ENCODE peak calls at places on chromosome 20, in seven cellular contexts. F is activated naive CD4-positive, alpha-beta T cell; I is GM04504; R is NCI-H524 treated with DMSO at 0.1 percent for 48 hours; X is activated CD4-positive, CD25-positive, alpha-beta regulatory T cell; Y is cardiac fibroblast; W is CD8-positive, alpha-beta memory T cell. C is an unnamed sample.

GRCh38 chr20:5511505-5511904 is 194.8 kb upstream of the PROKR2 start:
- DNase-seq in X (no peak), I (no peak), W (no peak), R (no peak), F (no peak), Y (no peak), C (no peak)

GRCh38 chr20:38764563-38765355 is 16.5 kb downstream of the ACTR5 start:
- DNase-seq in X (no peak), I (peak), F (peak), Y (peak), W (no peak), R (no peak), C (no peak)

GRCh38 chr20:57501461-57502330 is 23.2 kb downstream of the CTCFL start:
- DNase-seq in Y (peak), X (no peak), I (no peak), W (no peak), F (no peak), R (no peak), C (no peak)

GRCh38 chr20:64198347-64198746 is 34.1 kb downstream of the MYT1 start:
- DNase-seq in Y (no peak), W (no peak), I (no peak), X (no peak), F (no peak), R (no peak), C (no peak)

GRCh38 chr20:3082955-3083952 is 1.3 kb downstream of the AVP start:
- DNase-seq in W (no peak), X (no peak), R (no peak), Y (no peak), F (no peak), I (no peak), C (no peak)

GRCh38 chr20:21139881-21140566 is 14.1 kb downstream of the KIZ start:
- DNase-seq in F (no peak), Y (no peak), X (no peak), R (no peak), I (no peak), W (no peak), C (no peak)

GRCh38 chr20:24950128-24950835 is 1.2 kb downstream of the CST7 start:
- DNase-seq in F (no peak), Y (no peak), W (no peak), X (no peak), I (no peak), R (no peak), C (no peak)

GRCh38 chr20:24863356-24863755 is 85.7 kb upstream of the CST7 start:
- DNase-seq in R (no peak), X (no peak), W (no peak), I (no peak), Y (peak), F (no peak), C (no peak)

GRCh38 chr20:12882832-12883506 is 125.8 kb upstream of the SPTLC3 start:
- DNase-seq in X (no peak), I (no peak), R (no peak), F (no peak), W (no peak), Y (peak), C (no peak)

GRCh38 chr20:44909872-44910689 is at the start of gene PABPC1L:
- DNase-seq in W (peak), F (peak), R (no peak), X (peak), I (no peak), Y (peak), C (peak)

GRCh38 chr20:13857304-13857703 is 72.5 kb downstream of the NDUFAF5 start:
- DNase-seq in X (no peak), W (no peak), Y (no peak), I (no peak), F (no peak), R (no peak), C (no peak)

GRCh38 chr20:11740975-11741374 is 176.7 kb upstream of the BTBD3 start:
- DNase-seq in Y (no peak), R (no peak), F (no peak), I (no peak), X (no peak), W (no peak), C (no peak)

GRCh38 chr20:61631770-61632169 is 379.7 kb downstream of the CDH4 start:
- DNase-seq in R (no peak), W (no peak), Y (no peak), I (no peak), X (no peak), F (no peak), C (no peak)

GRCh38 chr20:1946762-1947534 is 46.9 kb downstream of the PDYN start:
- DNase-seq in X (no peak), F (no peak), Y (peak), R (no peak), I (no peak), W (no peak), C (no peak)

GRCh38 chr20:11207749-11208502 is 534.1 kb upstream of the JAG1 start:
- DNase-seq in I (no peak), X (no peak), R (no peak), Y (peak), W (no peak), F (no peak), C (no peak)

GRCh38 chr20:63769891-63770474 is 30.4 kb downstream of the SLC2A4RG start:
- DNase-seq in Y (no peak), I (no peak), R (no peak), X (no peak), W (no peak), F (no peak), C (no peak)

GRCh38 chr20:39986231-39986904 is 702.7 kb downstream of the MAFB start:
- DNase-seq in I (no peak), X (no peak), W (no peak), Y (peak), R (no peak), F (no peak), C (no peak)

GRCh38 chr20:2922957-2923356 is 49.7 kb downstream of the PTPRA start:
- DNase-seq in Y (no peak), F (no peak), I (no peak), X (no peak), R (no peak), W (no peak), C (no peak)

GRCh38 chr20:19764207-19764606 is 6.1 kb downstream of the RIN2 start:
- DNase-seq in W (no peak), I (no peak), Y (no peak), F (no peak), X (no peak), R (no peak), C (no peak)

GRCh38 chr20:45343445-45343866 is 4.8 kb downstream of the SDC4 start:
- DNase-seq in F (no peak), R (no peak), X (no peak), W (no peak), I (no peak), Y (no peak), C (no peak)

GRCh38 chr20:25148181-25148981 is 47.1 kb upstream of the ENTPD6 start:
- DNase-seq in X (peak), W (peak), I (no peak), F (peak), Y (peak), R (no peak), C (no peak)

GRCh38 chr20:61546641-61547040 is 294.6 kb downstream of the CDH4 start:
- DNase-seq in X (no peak), F (no peak), R (no peak), I (no peak), W (no peak), Y (no peak), C (no peak)

GRCh38 chr20:58106143-58106750 is 122.2 kb downstream of the ANKRD60 start:
- DNase-seq in F (no peak), R (no peak), W (no peak), Y (no peak), X (no peak), I (no peak), C (no peak)

GRCh38 chr20:38181207-38181693 is 16.2 kb upstream of the TGM2 start:
- DNase-seq in X (no peak), F (no peak), R (no peak), W (no peak), I (no peak), Y (no peak), C (no peak)

GRCh38 chr20:11204926-11205768 is 531.3 kb upstream of the JAG1 start:
- DNase-seq in F (no peak), Y (peak), X (no peak), I (no peak), R (peak), W (no peak), C (no peak)

GRCh38 chr20:40636486-40636885 is 52.5 kb downstream of the MAFB start:
- DNase-seq in R (no peak), Y (no peak), F (no peak), I (no peak), W (no peak), X (no peak), C (no peak)

GRCh38 chr20:10699506-10699905 is 25.7 kb upstream of the JAG1 start:
- DNase-seq in I (no peak), Y (no peak), X (no peak), F (no peak), W (no peak), R (no peak), C (no peak)

GRCh38 chr20:6812530-6812929 is 45.0 kb downstream of the BMP2 start:
- DNase-seq in W (no peak), R (no peak), F (no peak), Y (no peak), X (no peak), I (no peak), C (no peak)

GRCh38 chr20:47768016-47768953 is 17.0 kb downstream of the SULF2 start:
- DNase-seq in I (no peak), W (no peak), X (no peak), R (no peak), Y (peak), F (no peak), C (no peak)

GRCh38 chr20:34997171-34997570 is 41.5 kb downstream of the MYH7B start:
- DNase-seq in Y (no peak), R (no peak), W (no peak), I (no peak), X (no peak), F (no peak), C (no peak)

GRCh38 chr20:35079472-35080347 is 12.9 kb downstream of the TRPC4AP start:
- DNase-seq in R (no peak), W (no peak), Y (no peak), X (no peak), F (no peak), I (no peak), C (no peak)

GRCh38 chr20:53994088-53994487 is 76.3 kb downstream of the BCAS1 start:
- DNase-seq in F (no peak), R (no peak), W (no peak), I (no peak), X (no peak), Y (no peak), C (no peak)

GRCh38 chr20:43914697-43915208 is at the start of gene TOX2:
- DNase-seq in I (no peak), F (peak), Y (peak), R (no peak), W (peak), X (peak), C (no peak)

GRCh38 chr20:2237059-2237458 is 58.7 kb upstream of the TGM3 start:
- DNase-seq in X (no peak), W (no peak), R (no peak), Y (peak), F (no peak), I (peak), C (no peak)

GRCh38 chr20:21118138-21118537 is 7.7 kb upstream of the KIZ start:
- DNase-seq in Y (no peak), X (no peak), W (no peak), R (no peak), F (no peak), I (no peak), C (no peak)

GRCh38 chr20:49276895-49277785 is 717 bp downstream of the ZNFX1 start:
- DNase-seq in R (no peak), Y (no peak), W (peak), I (no peak), F (peak), X (no peak), C (no peak)

GRCh38 chr20:25077610-25078169 is 4.3 kb downstream of the VSX1 start:
- DNase-seq in I (no peak), F (no peak), R (no peak), X (no peak), W (no peak), Y (peak), C (no peak)

GRCh38 chr20:38997622-38998021 is 35.5 kb downstream of the DHX35 start:
- DNase-seq in F (no peak), R (no peak), W (no peak), X (no peak), I (no peak), Y (no peak), C (no peak)

GRCh38 chr20:1874534-1875168 is 20.6 kb upstream of the SIRPA start:
- DNase-seq in W (no peak), F (no peak), Y (peak), R (no peak), I (no peak), X (no peak), C (no peak)

GRCh38 chr20:35040646-35041045 is 52.0 kb downstream of the TRPC4AP start:
- DNase-seq in W (no peak), F (no peak), Y (no peak), R (no peak), I (no peak), X (no peak), C (no peak)

C was measured in NCI-H1048.